ENCODE peak calls at places on chromosomes 1 and 21, in seven cellular contexts. N is stimulated activated CD4-positive, alpha-beta T cell treated with anti-CD3 and anti-CD28 coated beads, TNF-alpha, amount 100 ng/mL, for 24 hours; J is hypothalamus; H is RPMI7951; Z is GM19239; U is T-helper 2 cell; V is NAMALWA. P is an unnamed sample.

GRCh38 chr1:18953656-18954259 is 2.7 kb downstream of the IFFO2 start:
- DNase-seq in N (no peak), J (no peak), H (no peak), Z (no peak), U (no peak), V (no peak), P (no peak)

GRCh38 chr1:152107289-152107983 is 7.8 kb downstream of the TCHH start:
- DNase-seq in N (no peak), J (no peak), H (no peak), Z (no peak), U (no peak), V (no peak), P (peak; percentile 2)

GRCh38 chr1:200330770-200331428 is 78.9 kb downstream of the ZNF281 start:
- DNase-seq in N (no peak), J (no peak), H (no peak), Z (no peak), U (no peak), V (no peak), P (no peak)

GRCh38 chr1:113210248-113210647 is 137.2 kb downstream of the LRIG2 start:
- DNase-seq in N (no peak), J (no peak), H (no peak), Z (no peak), U (no peak), V (no peak), P (no peak)

GRCh38 chr21:36209626-36210171 is 53.1 kb downstream of the DOP1B start:
- DNase-seq in N (peak; percentile 15), J (no peak), H (peak; percentile 59), Z (no peak), U (no peak), V (peak; percentile 59), P (peak; percentile 79)

GRCh38 chr1:48693180-48693579 is 83.5 kb downstream of the BEND5 start:
- DNase-seq in N (no peak), J (no peak), H (no peak), Z (no peak), U (no peak), V (no peak), P (no peak)

GRCh38 chr1:96060621-96061020 is 661.0 kb upstream of the PTBP2 start:
- DNase-seq in N (no peak), J (no peak), H (no peak), Z (no peak), U (no peak), V (no peak), P (no peak)

GRCh38 chr1:179105393-179105792 is 23.5 kb downstream of the TOR3A start:
- DNase-seq in N (no peak), J (no peak), H (no peak), Z (no peak), U (no peak), V (peak; percentile 39), P (no peak)

GRCh38 chr1:168887381-168887780 is 158.4 kb upstream of the DPT start:
- DNase-seq in N (no peak), J (no peak), H (no peak), Z (no peak), U (no peak), V (no peak), P (no peak)

GRCh38 chr1:7335224-7335879 is 435.7 kb upstream of the VAMP3 start:
- DNase-seq in N (no peak), J (no peak), H (peak; percentile 42), Z (no peak), U (no peak), V (no peak), P (no peak)

GRCh38 chr1:143699115-143699514 is 272.7 kb downstream of the FAM72C start:
- DNase-seq in N (no peak), J (no peak), H (no peak), Z (no peak), U (no peak), V (no peak), P (no peak)

GRCh38 chr1:45654540-45655280 is 30.9 kb upstream of the CCDC17 start:
- DNase-seq in N (no peak), J (no peak), H (no peak), Z (no peak), U (no peak), V (no peak), P (no peak)

GRCh38 chr1:207841907-207842306 is 69.0 kb downstream of the CD34 start:
- DNase-seq in N (no peak), J (no peak), H (no peak), Z (no peak), U (no peak), V (no peak), P (no peak)

GRCh38 chr1:170296642-170297041 is 150.9 kb downstream of the NTMT2 start:
- DNase-seq in N (no peak), J (no peak), H (peak; percentile 54), Z (no peak), U (no peak), V (no peak), P (no peak)

GRCh38 chr1:235649722-235650163 is at the start of gene GNG4:
- DNase-seq in N (no peak), J (no peak), H (no peak), Z (no peak), U (no peak), V (no peak), P (no peak)

GRCh38 chr1:187985897-187986654 is 1157.3 kb downstream of the PLA2G4A start:
- DNase-seq in N (no peak), J (no peak), H (no peak), Z (no peak), U (no peak), V (no peak), P (no peak)

GRCh38 chr1:177525176-177525575 is 354.4 kb downstream of the BRINP2 start:
- DNase-seq in N (no peak), J (no peak), H (no peak), Z (no peak), U (no peak), V (no peak), P (no peak)

GRCh38 chr1:235588916-235589515 is 60.6 kb downstream of the GNG4 start:
- DNase-seq in N (no peak), J (no peak), H (peak; percentile 74), Z (no peak), U (no peak), V (peak; percentile 37), P (peak; percentile 10)

GRCh38 chr1:94790246-94790645 is 29.9 kb upstream of the SLC44A3 start:
- DNase-seq in N (no peak), J (no peak), H (no peak), Z (no peak), U (no peak), V (no peak), P (no peak)

GRCh38 chr1:109783436-109783835 is 19.7 kb upstream of the EPS8L3 start:
- DNase-seq in N (no peak), J (no peak), H (peak; percentile 82), Z (no peak), U (no peak), V (no peak), P (no peak)

GRCh38 chr1:99992760-99993467 is 23.1 kb downstream of the SLC35A3 start:
- DNase-seq in N (no peak), J (no peak), H (no peak), Z (no peak), U (no peak), V (no peak), P (no peak)

GRCh38 chr1:109370712-109371270 is 26.9 kb downstream of the SORT1 start:
- DNase-seq in N (no peak), J (no peak), H (peak; percentile 93), Z (no peak), U (no peak), V (no peak), P (peak; percentile 96)

GRCh38 chr1:97461782-97462181 is 459.1 kb downstream of the DPYD start:
- DNase-seq in N (no peak), J (no peak), H (no peak), Z (peak; percentile 4), U (no peak), V (peak; percentile 43), P (no peak)

GRCh38 chr21:46114963-46115362 is 17.1 kb downstream of the COL6A2 start:
- DNase-seq in N (no peak), J (no peak), H (peak; percentile 58), Z (no peak), U (no peak), V (no peak), P (no peak)

GRCh38 chr1:198633675-198634121 is 5.1 kb upstream of the PTPRC start:
- DNase-seq in N (no peak), J (no peak), H (no peak), Z (no peak), U (no peak), V (no peak), P (no peak)

GRCh38 chr1:214476229-214476957 is 75.0 kb downstream of the PTPN14 start:
- DNase-seq in N (no peak), J (no peak), H (no peak), Z (no peak), U (no peak), V (no peak), P (peak; percentile 48)

GRCh38 chr1:200279810-200280411 is 129.9 kb downstream of the ZNF281 start:
- DNase-seq in N (peak; percentile 24), J (no peak), H (peak; percentile 59), Z (no peak), U (no peak), V (peak; percentile 35), P (peak; percentile 67)

GRCh38 chr1:94411217-94411616 is 7.0 kb upstream of the ABCD3 start:
- DNase-seq in N (no peak), J (no peak), H (no peak), Z (no peak), U (no peak), V (peak; percentile 23), P (no peak)

GRCh38 chr1:18693256-18694098 is 62.8 kb downstream of the PAX7 start:
- DNase-seq in N (no peak), J (no peak), H (peak; percentile 20), Z (no peak), U (no peak), V (no peak), P (no peak)

GRCh38 chr1:12177999-12178441 is 11.2 kb downstream of the TNFRSF1B start:
- DNase-seq in N (peak; percentile 95), J (no peak), H (peak; percentile 81), Z (no peak), U (peak; percentile 93), V (no peak), P (peak; percentile 73)

GRCh38 chr1:206866062-206866461 is 639 bp downstream of the IL20 start:
- DNase-seq in N (no peak), J (no peak), H (no peak), Z (no peak), U (no peak), V (no peak), P (peak; percentile 17)

GRCh38 chr21:32256873-32257620 is 21.8 kb downstream of the MIS18A start:
- DNase-seq in N (no peak), J (peak; percentile 9), H (peak; percentile 87), Z (no peak), U (no peak), V (no peak), P (peak; percentile 93)

P was measured in astrocyte of the spinal cord.